ENCODE peak calls at places on chromosomes 16 and 17, in six cellular contexts. N is H1, A is mesendoderm, U is neuronal stem cell, M is IMR-90, C is trophoblast cell. L is an unnamed sample.
A peak's percentile ranks its signal among the peaks of the same experiment; 100 is the strongest.

GRCh38 chr16:12896562-12896961 is 4.8 kb upstream of the SHISA9 start:
- DNase-seq in U (peak; percentile 59), M (no peak), C (no peak), A (peak; percentile 84), N (no peak), L (peak; percentile 4)

GRCh38 chr16:87914326-87914725 is 22.0 kb downstream of the CA5A start:
- DNase-seq in U (no peak), N (no peak), C (no peak), A (no peak), M (no peak), L (no peak)

GRCh38 chr17:80029235-80029974 is 6.3 kb downstream of the TBC1D16 start:
- DNase-seq in M (peak; percentile 74), C (no peak), N (no peak), U (no peak), A (peak; percentile 60), L (peak; percentile 83)

GRCh38 chr16:49354101-49354500 is 19.5 kb upstream of the C16orf78 start:
- DNase-seq in C (no peak), A (no peak), N (no peak), U (no peak), M (no peak), L (no peak)

GRCh38 chr16:57606847-57607501 is 21.5 kb upstream of the ADGRG1 start:
- DNase-seq in A (no peak), M (no peak), C (peak; percentile 97), U (no peak), N (no peak), L (no peak)

GRCh38 chr16:52549011-52549692 is 2.2 kb upstream of the TOX3 start:
- DNase-seq in N (peak; percentile 43), C (peak; percentile 8), U (no peak), M (no peak), A (peak; percentile 88), L (no peak)

GRCh38 chr16:19583665-19584300 is 28.3 kb downstream of the VPS35L start:
- DNase-seq in C (no peak), A (peak; percentile 67), M (peak; percentile 55), U (peak; percentile 20), N (no peak), L (peak; percentile 58)

GRCh38 chr17:19470529-19471261 is 59.7 kb downstream of the RNF112 start:
- DNase-seq in N (no peak), A (no peak), U (no peak), M (peak; percentile 56), C (no peak), L (no peak)

GRCh38 chr17:15963670-15964110 is 18.8 kb downstream of the ADORA2B start:
- DNase-seq in N (no peak), C (peak; percentile 40), M (peak; percentile 53), A (no peak), U (no peak), L (no peak)

GRCh38 chr16:20938426-20938825 is 37.9 kb downstream of the LYRM1 start:
- DNase-seq in M (peak; percentile 56), U (no peak), N (no peak), C (no peak), A (no peak), L (no peak)

GRCh38 chr16:54070944-54071343 is 215.6 kb downstream of the IRX3 start:
- DNase-seq in M (no peak), U (no peak), A (no peak), N (no peak), C (no peak), L (no peak)

GRCh38 chr16:66150691-66151090 is 215.8 kb upstream of the CDH5 start:
- DNase-seq in N (no peak), A (no peak), M (peak; percentile 28), U (no peak), C (no peak), L (peak; percentile 29)

GRCh38 chr16:17463335-17463734 is 7.4 kb downstream of the XYLT1 start:
- DNase-seq in M (no peak), A (no peak), C (no peak), U (no peak), N (no peak), L (no peak)

GRCh38 chr17:82956726-82957468 is 117.1 kb upstream of the ZNF750 start:
- DNase-seq in C (no peak), U (no peak), M (no peak), N (no peak), A (no peak), L (no peak)

GRCh38 chr17:80455328-80455710 is 21.1 kb downstream of the NPTX1 start:
- DNase-seq in M (peak; percentile 46), A (peak; percentile 84), U (no peak), C (peak; percentile 68), N (no peak), L (peak; percentile 85)

GRCh38 chr17:71296005-71296404 is 824.8 kb upstream of the SOX9 start:
- DNase-seq in M (no peak), C (no peak), N (no peak), A (no peak), U (no peak), L (no peak)
- H3K4me3 ChIP-seq in M (no peak overlapping the region), C (no peak overlapping the region), N (no peak overlapping the region), A (no peak overlapping the region), U (no peak overlapping the region), L (no peak overlapping the region)

GRCh38 chr16:70526403-70526802 is 2.8 kb downstream of the SF3B3 start:
- DNase-seq in A (no peak), C (no peak), M (no peak), N (no peak), U (no peak), L (no peak)

GRCh38 chr16:70522216-70523000 is 946 bp downstream of the COG4 start:
- DNase-seq in C (no peak), A (no peak), M (no peak), U (no peak), N (no peak), L (peak; percentile 3)

GRCh38 chr16:70523621-70524405 is at the start of gene SF3B3:
- DNase-seq in N (no peak), M (peak; percentile 24), A (peak; percentile 79), C (peak; percentile 54), U (peak; percentile 71), L (peak; percentile 86)

GRCh38 chr16:70520612-70521297 is 2.6 kb downstream of the COG4 start:
- DNase-seq in A (no peak), M (peak; percentile 74), U (no peak), C (no peak), N (no peak), L (peak; percentile 68)

GRCh38 chr16:70523013-70523620 is at the start of gene COG4:
- DNase-seq in C (peak; percentile 70), A (peak; percentile 91), M (peak; percentile 79), N (peak; percentile 59), U (peak; percentile 83), L (peak; percentile 91)
- H2BK5ac ChIP-seq in C (peak within 1 kb of the TSS; percentile 87), A (peak within 1 kb of the TSS; percentile 85), M (peak within 1 kb of the TSS; percentile 64), N (peak within 1 kb of the TSS; percentile 82), U (no peak within 1 kb of the TSS), L (peak within 1 kb of the TSS; percentile 46)

GRCh38 chr17:14792751-14793150 is 472.4 kb downstream of the PMP22 start:
- DNase-seq in A (no peak), M (no peak), N (no peak), U (no peak), C (no peak), L (no peak)
- H3K18ac ChIP-seq in A (no peak overlapping the region), M (no peak overlapping the region), N (no peak overlapping the region), U (no peak overlapping the region), C (no peak overlapping the region), L (no peak overlapping the region)

GRCh38 chr16:10878328-10878643 is 1.3 kb downstream of the CIITA start:
- DNase-seq in C (no peak), M (no peak), A (no peak), N (no peak), U (no peak), L (no peak)

GRCh38 chr16:10876305-10876704 is 697 bp upstream of the CIITA start:
- DNase-seq in M (no peak), C (no peak), U (no peak), N (no peak), A (no peak), L (no peak)

GRCh38 chr16:10877472-10877946 is 507 bp downstream of the CIITA start:
- DNase-seq in U (no peak), C (no peak), M (no peak), N (no peak), A (no peak), L (no peak)

GRCh38 chr16:10878644-10879498 is 1.9 kb downstream of the CIITA start:
- DNase-seq in C (no peak), N (no peak), A (no peak), M (peak; percentile 19), U (no peak), L (peak; percentile 25)

GRCh38 chr16:10876799-10877341 is at the start of gene CIITA:
- DNase-seq in M (peak; percentile 86), A (no peak), C (peak; percentile 16), N (no peak), U (no peak), L (no peak)
- H3K4me3 ChIP-seq in M (no peak within 1 kb of the TSS), A (no peak within 1 kb of the TSS), C (no peak within 1 kb of the TSS), N (no peak within 1 kb of the TSS), U (no peak within 1 kb of the TSS), L (peak within 1 kb of the TSS; percentile 11)